ENCODE peak calls at places on chromosomes 7 and 10, in seven cellular contexts. A is H1, N is GM12878, Y is HCT116, F is SK-N-SH, E is K562, H is HepG2. R is an unnamed sample.

GRCh38 chr7:28807396-28807994 is 150.6 kb downstream of the TRIL start:
- DNase-seq in A (no peak), N (no peak), Y (no peak), F (no peak), E (no peak), H (no peak), R (no peak)

GRCh38 chr10:12358863-12359647 is 9.7 kb downstream of the CAMK1D start:
- DNase-seq in A (no peak), N (no peak), Y (no peak), F (no peak), E (no peak), H (no peak), R (no peak)

GRCh38 chr10:25974897-25975459 is 40.9 kb downstream of the MYO3A start:
- DNase-seq in A (no peak), N (no peak), Y (no peak), F (no peak), E (no peak), H (no peak), R (no peak)

GRCh38 chr10:110706690-110707098 is 62.6 kb downstream of the RBM20 start:
- DNase-seq in A (peak), N (no peak), Y (peak), F (no peak), E (no peak), H (no peak), R (no peak)

GRCh38 chr10:30467939-30468338 is 34.0 kb downstream of the MAP3K8 start:
- DNase-seq in A (no peak), N (no peak), Y (no peak), F (no peak), E (no peak), H (no peak), R (no peak)

GRCh38 chr10:133006806-133007205 is 64.4 kb upstream of the CFAP46 start:
- DNase-seq in A (no peak), N (no peak), Y (no peak), F (no peak), E (no peak), H (no peak), R (no peak)

GRCh38 chr7:50693475-50693874 is 89.2 kb downstream of the GRB10 start:
- DNase-seq in A (no peak), N (no peak), Y (no peak), F (no peak), E (no peak), H (no peak), R (no peak)

GRCh38 chr10:48449501-48450232 is 143.2 kb downstream of the MAPK8 start:
- DNase-seq in A (peak), N (no peak), Y (no peak), F (no peak), E (no peak), H (no peak), R (no peak)

GRCh38 chr10:58217612-58218011 is 50.1 kb downstream of the IPMK start:
- DNase-seq in A (no peak), N (no peak), Y (no peak), F (no peak), E (no peak), H (no peak), R (no peak)

GRCh38 chr7:105760549-105761447 is 115.6 kb downstream of the ATXN7L1 start:
- DNase-seq in A (no peak), N (no peak), Y (no peak), F (no peak), E (no peak), H (no peak), R (no peak)

GRCh38 chr10:72426982-72427381 is 72.3 kb upstream of the DNAJB12 start:
- DNase-seq in A (no peak), N (no peak), Y (no peak), F (no peak), E (no peak), H (no peak), R (no peak)

GRCh38 chr7:43648725-43649406 is 66.0 kb downstream of the STK17A start:
- DNase-seq in A (no peak), N (peak), Y (no peak), F (no peak), E (no peak), H (no peak), R (no peak)
- TF ChIP-seq JUND in A (no peak), N (no peak), Y (no peak), F (peak), E (no peak), H (no peak), R (no peak)

DNA sequence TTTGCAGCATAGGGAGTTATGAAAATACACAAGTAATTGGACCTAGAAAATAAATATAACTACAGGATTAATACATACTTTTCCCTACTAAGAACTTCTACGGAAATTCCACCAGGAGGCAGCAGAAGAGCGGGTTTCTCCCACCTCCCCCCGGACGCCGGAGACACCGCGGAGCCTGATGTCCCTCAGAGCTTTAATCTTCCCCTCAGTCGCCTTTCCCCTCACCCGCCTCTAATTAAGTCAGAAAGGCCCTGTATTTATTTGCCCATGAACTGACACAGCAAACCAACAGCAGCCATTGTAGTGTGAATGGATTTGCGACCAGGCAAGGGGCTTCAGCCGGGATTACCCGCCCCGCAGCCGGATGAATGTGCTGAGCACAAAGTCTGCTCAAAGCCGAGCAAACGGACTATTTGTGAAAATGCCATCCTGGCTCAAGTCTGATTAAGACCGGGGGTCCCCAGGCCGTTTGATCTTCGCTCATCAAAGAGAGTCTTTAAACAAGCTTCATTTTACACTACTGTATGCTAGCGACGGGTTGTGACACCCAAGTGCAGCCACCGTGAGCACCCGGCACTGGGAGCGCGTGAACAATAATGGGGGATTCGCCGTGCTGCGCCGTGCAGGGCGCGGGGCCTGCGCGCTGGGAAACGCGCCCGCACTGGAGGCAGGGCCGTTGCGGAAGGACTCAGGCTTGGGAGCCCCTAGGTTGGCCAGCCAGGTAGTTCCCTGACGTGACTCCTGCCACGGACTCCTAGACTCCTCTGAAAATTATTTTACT is 5.6 kb upstream of the DKK1 start:
- DNase-seq in A (peak), N (no peak), Y (no peak), F (peak), E (no peak), H (peak), R (peak)
- TF ChIP-seq JUND in A (no peak), N (no peak), Y (no peak), F (no peak), E (no peak), H (no peak), R (no peak)

DNA sequence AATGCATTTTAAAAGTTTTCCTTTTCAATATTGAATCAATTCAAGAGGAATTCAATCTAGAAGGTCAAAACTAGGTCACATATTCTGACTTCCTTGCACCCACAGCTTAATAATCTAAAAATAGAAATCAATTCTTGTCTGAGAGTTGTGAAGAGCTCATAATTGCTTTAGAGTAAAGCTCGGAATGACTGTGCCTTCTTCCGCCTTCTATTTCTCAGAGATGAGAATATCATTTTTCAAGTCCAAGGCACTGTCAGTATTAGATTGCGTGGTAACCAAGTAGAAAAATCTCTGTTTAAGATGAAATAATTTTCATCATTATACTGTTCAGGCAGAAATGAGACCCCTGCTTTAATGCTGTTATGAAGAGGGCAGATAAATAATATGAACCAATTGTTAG is 272.2 kb upstream of the NFE2L3 start:
- DNase-seq in A (no peak), N (no peak), Y (no peak), F (no peak), E (no peak), H (no peak), R (no peak)
- TF ChIP-seq JUND in A (no peak), N (no peak), Y (no peak), F (no peak), E (no peak), H (no peak), R (no peak)

DNA sequence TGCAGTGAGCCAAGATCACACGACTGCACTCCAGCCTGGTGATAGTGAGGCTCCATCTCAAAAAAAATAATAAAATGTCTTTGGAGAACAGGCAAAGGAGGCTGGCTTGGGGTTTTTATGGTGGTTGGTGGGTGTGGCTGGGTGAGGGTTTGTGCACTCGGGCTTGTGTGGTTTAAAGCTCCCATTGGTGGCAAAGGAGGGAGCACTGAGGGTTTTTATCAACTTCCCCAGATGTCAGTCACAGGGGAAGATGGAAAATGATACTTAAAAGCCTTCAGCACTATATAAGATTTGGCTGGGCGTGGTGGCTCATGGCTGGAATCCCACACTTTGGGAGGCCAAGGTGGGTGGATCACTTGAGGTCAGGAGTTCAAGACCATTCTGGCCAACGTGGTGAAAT is 16.3 kb upstream of the RNF216 start:
- DNase-seq in A (no peak), N (no peak), Y (no peak), F (no peak), E (peak), H (no peak), R (no peak)
- TF ChIP-seq JUND in A (no peak), N (no peak), Y (no peak), F (no peak), E (no peak), H (no peak), R (no peak)

GRCh38 chr10:90968448-90969086 is 47.7 kb upstream of the ANKRD1 start:
- DNase-seq in A (no peak), N (no peak), Y (no peak), F (peak), E (no peak), H (no peak), R (no peak)

GRCh38 chr10:90967865-90968264 is 47.0 kb upstream of the ANKRD1 start:
- DNase-seq in A (no peak), N (no peak), Y (no peak), F (no peak), E (no peak), H (peak), R (no peak)

GRCh38 chr10:90966146-90966545 is 45.3 kb upstream of the ANKRD1 start:
- DNase-seq in A (no peak), N (no peak), Y (no peak), F (no peak), E (no peak), H (no peak), R (no peak)

GRCh38 chr10:90969148-90969547 is 48.3 kb upstream of the ANKRD1 start:
- DNase-seq in A (no peak), N (no peak), Y (no peak), F (no peak), E (no peak), H (no peak), R (no peak)

GRCh38 chr10:90969947-90970673 is 49.2 kb upstream of the ANKRD1 start:
- DNase-seq in A (peak), N (no peak), Y (no peak), F (no peak), E (no peak), H (peak), R (no peak)
- TF ChIP-seq JUND in A (no peak), N (no peak), Y (no peak), F (no peak), E (no peak), H (no peak), R (no peak)

DNA sequence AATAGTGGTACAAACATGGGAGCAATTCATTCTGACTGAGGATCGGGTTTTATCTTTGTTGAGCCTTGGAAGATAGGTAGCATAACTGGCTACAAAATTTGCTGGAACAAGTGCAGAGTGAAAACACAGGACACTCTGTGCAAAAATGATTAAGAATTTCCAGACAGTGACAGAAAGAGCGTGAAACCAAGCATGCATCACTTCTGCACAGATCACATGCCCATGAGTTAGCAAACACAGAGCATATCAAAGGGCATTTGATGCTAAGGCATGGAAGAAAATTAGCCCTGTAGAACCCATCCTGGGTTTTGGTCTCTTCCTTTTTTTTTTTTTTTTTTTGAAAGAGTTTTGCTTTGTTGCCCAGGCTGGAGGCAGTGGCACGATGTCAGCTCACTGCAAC is 28.3 kb downstream of the TECTB start:
- DNase-seq in A (no peak), N (no peak), Y (no peak), F (no peak), E (no peak), H (no peak), R (no peak)
- TF ChIP-seq JUND in A (no peak), N (no peak), Y (no peak), F (no peak), E (no peak), H (no peak), R (no peak)

GRCh38 chr7:47265621-47266020 is 316.3 kb downstream of the TNS3 start:
- DNase-seq in A (no peak), N (no peak), Y (no peak), F (no peak), E (no peak), H (no peak), R (no peak)

GRCh38 chr7:47267346-47267745 is 314.6 kb downstream of the TNS3 start:
- DNase-seq in A (no peak), N (no peak), Y (no peak), F (no peak), E (no peak), H (no peak), R (no peak)

GRCh38 chr7:47266799-47267198 is 315.1 kb downstream of the TNS3 start:
- DNase-seq in A (no peak), N (no peak), Y (no peak), F (no peak), E (peak), H (peak), R (no peak)

GRCh38 chr7:47264021-47264651 is 317.8 kb downstream of the TNS3 start:
- DNase-seq in A (no peak), N (no peak), Y (no peak), F (no peak), E (no peak), H (no peak), R (no peak)

DNA sequence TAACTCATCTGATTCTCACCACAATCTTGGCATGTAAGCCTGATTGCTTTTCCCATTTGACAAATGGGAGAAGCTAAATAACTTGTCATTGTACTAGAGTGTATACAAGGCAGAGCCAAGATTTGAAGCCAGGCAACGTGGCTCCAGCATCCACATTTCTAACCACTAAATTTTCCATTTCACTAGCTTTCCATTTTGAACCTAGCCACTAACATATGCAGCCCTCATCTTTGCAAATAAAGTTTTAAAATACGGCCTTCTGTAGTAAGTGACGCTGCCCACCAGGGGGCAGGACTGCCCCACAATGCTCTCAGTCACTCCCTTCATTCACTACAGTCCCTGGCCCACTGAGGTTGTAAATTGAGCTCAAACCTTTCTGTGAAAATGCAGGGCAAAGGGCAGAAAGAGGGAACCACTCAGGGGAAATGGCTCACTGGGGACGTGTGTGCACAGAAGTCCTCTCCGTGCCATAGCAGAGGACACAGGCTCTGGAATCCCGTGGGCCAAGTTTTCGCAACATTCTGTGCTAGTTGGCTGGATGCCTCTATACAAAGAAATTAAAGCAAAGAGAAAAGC is 315.7 kb downstream of the TNS3 start:
- DNase-seq in A (peak), N (peak), Y (peak), F (peak), E (peak), H (peak), R (peak)
- TF ChIP-seq JUND in A (no peak), N (no peak), Y (no peak), F (no peak), E (no peak), H (no peak), R (no peak)

GRCh38 chr7:83677180-83677866 is 28.4 kb upstream of the SEMA3E start:
- DNase-seq in A (no peak), N (no peak), Y (peak), F (peak), E (no peak), H (no peak), R (peak)
- TF ChIP-seq JUND in A (no peak), N (no peak), Y (peak), F (peak), E (no peak), H (no peak), R (no peak)

R was measured in T47D.